ENCODE peak calls at places on chromosome 10, in six cellular contexts. One of them, this sample, is unnamed.

GRCh38 chr10:75230600-75231038 is 5.1 kb downstream of the COMTD1 start:
- DNase-seq in osteocyte: peak
- DNase-seq in fibroblast of pulmonary artery: peak
- DNase-seq in fibroblast of lung: peak
- DNase-seq in NB4: peak
- DNase-seq in cardiac fibroblast: peak
- DNase-seq in this sample: peak

GRCh38 chr10:3500408-3500856 is 284.6 kb downstream of the KLF6 start:
- DNase-seq in cardiac fibroblast: peak
- DNase-seq in osteocyte: no peak
- DNase-seq in NB4: no peak
- DNase-seq in fibroblast of lung: peak
- DNase-seq in fibroblast of pulmonary artery: peak
- DNase-seq in this sample: no peak

GRCh38 chr10:102476466-102477141 is 25.3 kb upstream of the C10orf95 start:
- DNase-seq in fibroblast of pulmonary artery: no peak
- DNase-seq in NB4: no peak
- DNase-seq in fibroblast of lung: no peak
- DNase-seq in cardiac fibroblast: no peak
- DNase-seq in osteocyte: no peak
- DNase-seq in this sample: no peak

GRCh38 chr10:71753091-71753959 is 20.0 kb downstream of the VSIR start:
- DNase-seq in fibroblast of lung: no peak
- DNase-seq in fibroblast of pulmonary artery: no peak
- DNase-seq in cardiac fibroblast: no peak
- DNase-seq in osteocyte: no peak
- DNase-seq in NB4: peak
- DNase-seq in this sample: no peak

GRCh38 chr10:4028027-4028471 is 243.0 kb upstream of the KLF6 start:
- DNase-seq in osteocyte: no peak
- DNase-seq in NB4: no peak
- DNase-seq in fibroblast of lung: peak
- DNase-seq in cardiac fibroblast: no peak
- DNase-seq in fibroblast of pulmonary artery: no peak
- DNase-seq in this sample: no peak

GRCh38 chr10:85645097-85645496 is 721.5 kb downstream of the GRID1 start:
- DNase-seq in fibroblast of pulmonary artery: no peak
- DNase-seq in fibroblast of lung: no peak
- DNase-seq in NB4: no peak
- DNase-seq in cardiac fibroblast: no peak
- DNase-seq in osteocyte: peak
- DNase-seq in this sample: no peak

GRCh38 chr10:95866448-95866842 is 41.3 kb upstream of the CC2D2B start:
- DNase-seq in NB4: no peak
- DNase-seq in cardiac fibroblast: no peak
- DNase-seq in osteocyte: no peak
- DNase-seq in fibroblast of lung: no peak
- DNase-seq in fibroblast of pulmonary artery: no peak
- DNase-seq in this sample: no peak

GRCh38 chr10:99224766-99225165 is 10.9 kb downstream of the HPSE2 start:
- DNase-seq in osteocyte: no peak
- DNase-seq in NB4: no peak
- DNase-seq in fibroblast of pulmonary artery: no peak
- DNase-seq in cardiac fibroblast: no peak
- DNase-seq in fibroblast of lung: no peak
- DNase-seq in this sample: no peak

GRCh38 chr10:67818323-67818722 is 19.7 kb downstream of the DNAJC12 start:
- DNase-seq in cardiac fibroblast: peak
- DNase-seq in osteocyte: no peak
- DNase-seq in fibroblast of pulmonary artery: peak
- DNase-seq in NB4: no peak
- DNase-seq in fibroblast of lung: no peak
- DNase-seq in this sample: no peak

GRCh38 chr10:59623823-59624535 is 85.7 kb downstream of the SLC16A9 start:
- DNase-seq in fibroblast of lung: no peak
- DNase-seq in cardiac fibroblast: peak
- DNase-seq in fibroblast of pulmonary artery: peak
- DNase-seq in NB4: no peak
- DNase-seq in osteocyte: no peak
- DNase-seq in this sample: no peak

GRCh38 chr10:23834096-23834495 is 374.8 kb upstream of the KIAA1217 start:
- DNase-seq in osteocyte: no peak
- DNase-seq in fibroblast of lung: no peak
- DNase-seq in fibroblast of pulmonary artery: no peak
- DNase-seq in NB4: no peak
- DNase-seq in cardiac fibroblast: no peak
- DNase-seq in this sample: no peak

GRCh38 chr10:49139000-49139865 is 5.4 kb upstream of the FAM170B start:
- DNase-seq in NB4: no peak
- DNase-seq in fibroblast of pulmonary artery: no peak
- DNase-seq in osteocyte: peak
- DNase-seq in cardiac fibroblast: peak
- DNase-seq in fibroblast of lung: peak
- DNase-seq in this sample: no peak

GRCh38 chr10:62052276-62052675 is 150.8 kb downstream of the ARID5B start:
- DNase-seq in fibroblast of lung: no peak
- DNase-seq in cardiac fibroblast: peak
- DNase-seq in fibroblast of pulmonary artery: peak
- DNase-seq in NB4: no peak
- DNase-seq in osteocyte: no peak
- DNase-seq in this sample: no peak

GRCh38 chr10:14403846-14404623 is 73.3 kb upstream of the FRMD4A start:
- DNase-seq in fibroblast of pulmonary artery: no peak
- DNase-seq in cardiac fibroblast: no peak
- DNase-seq in fibroblast of lung: no peak
- DNase-seq in osteocyte: no peak
- DNase-seq in NB4: no peak
- DNase-seq in this sample: no peak

DNA sequence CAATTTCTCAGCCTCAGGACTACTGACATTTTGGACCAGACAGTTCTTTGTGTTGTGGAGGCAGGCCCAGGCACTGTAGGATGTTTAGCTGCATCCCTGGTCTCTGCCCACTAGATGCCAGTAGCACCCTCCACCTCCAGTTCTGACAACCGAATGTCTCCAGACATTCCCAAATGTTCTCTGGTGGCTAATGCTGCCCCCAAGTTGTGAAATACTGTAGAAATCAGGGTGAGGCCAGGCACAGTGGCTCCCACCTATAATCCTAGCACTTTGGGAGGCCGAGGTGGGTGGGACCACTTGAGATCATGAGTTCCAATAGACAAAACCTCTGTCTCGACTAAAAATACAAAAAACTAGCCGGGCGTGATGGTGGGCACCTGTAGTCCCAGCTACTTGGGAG is 18.2 kb downstream of the HNRNPF start:
- DNase-seq in osteocyte: no peak
- DNase-seq in NB4: no peak
- DNase-seq in fibroblast of pulmonary artery: peak
- DNase-seq in cardiac fibroblast: peak
- DNase-seq in fibroblast of lung: peak
- DNase-seq in this sample: no peak
- TF ChIP-seq CTCF in osteocyte: peak
- TF ChIP-seq CTCF in NB4: peak
- TF ChIP-seq CTCF in fibroblast of pulmonary artery: peak
- TF ChIP-seq CTCF in cardiac fibroblast: peak
- TF ChIP-seq CTCF in fibroblast of lung: peak
- TF ChIP-seq CTCF in this sample: peak

GRCh38 chr10:112307631-112308502 is 24.7 kb downstream of the TECTB start:
- DNase-seq in fibroblast of lung: peak
- DNase-seq in fibroblast of pulmonary artery: peak
- DNase-seq in cardiac fibroblast: peak
- DNase-seq in NB4: peak
- DNase-seq in osteocyte: no peak
- DNase-seq in this sample: no peak
- TF ChIP-seq CTCF in fibroblast of lung: peak
- TF ChIP-seq CTCF in fibroblast of pulmonary artery: peak
- TF ChIP-seq CTCF in cardiac fibroblast: peak
- TF ChIP-seq CTCF in NB4: peak
- TF ChIP-seq CTCF in osteocyte: peak
- TF ChIP-seq CTCF in this sample: peak

GRCh38 chr10:77837248-77837924 is 89.2 kb downstream of the DLG5 start:
- DNase-seq in fibroblast of pulmonary artery: peak
- DNase-seq in NB4: peak
- DNase-seq in fibroblast of lung: peak
- DNase-seq in osteocyte: no peak
- DNase-seq in cardiac fibroblast: no peak
- DNase-seq in this sample: no peak
- TF ChIP-seq CTCF in fibroblast of pulmonary artery: no peak
- TF ChIP-seq CTCF in NB4: peak
- TF ChIP-seq CTCF in fibroblast of lung: no peak
- TF ChIP-seq CTCF in osteocyte: peak
- TF ChIP-seq CTCF in cardiac fibroblast: no peak
- TF ChIP-seq CTCF in this sample: no peak

GRCh38 chr10:26890956-26891355 is 30.2 kb upstream of the ABI1 start:
- DNase-seq in fibroblast of lung: peak
- DNase-seq in NB4: peak
- DNase-seq in cardiac fibroblast: peak
- DNase-seq in fibroblast of pulmonary artery: peak
- DNase-seq in osteocyte: no peak
- DNase-seq in this sample: no peak
- TF ChIP-seq CTCF in fibroblast of lung: peak
- TF ChIP-seq CTCF in NB4: peak
- TF ChIP-seq CTCF in cardiac fibroblast: peak
- TF ChIP-seq CTCF in fibroblast of pulmonary artery: peak
- TF ChIP-seq CTCF in osteocyte: peak
- TF ChIP-seq CTCF in this sample: no peak

GRCh38 chr10:118624747-118625146 is 29.3 kb upstream of the PRLHR start:
- DNase-seq in fibroblast of pulmonary artery: no peak
- DNase-seq in osteocyte: peak
- DNase-seq in fibroblast of lung: no peak
- DNase-seq in cardiac fibroblast: no peak
- DNase-seq in NB4: no peak
- DNase-seq in this sample: no peak

GRCh38 chr10:118625504-118625903 is 30.1 kb upstream of the PRLHR start:
- DNase-seq in fibroblast of lung: no peak
- DNase-seq in fibroblast of pulmonary artery: no peak
- DNase-seq in NB4: no peak
- DNase-seq in osteocyte: peak
- DNase-seq in cardiac fibroblast: no peak
- DNase-seq in this sample: no peak

GRCh38 chr10:118628397-118628796 is 32.9 kb upstream of the PRLHR start:
- DNase-seq in cardiac fibroblast: no peak
- DNase-seq in NB4: no peak
- DNase-seq in fibroblast of lung: no peak
- DNase-seq in osteocyte: no peak
- DNase-seq in fibroblast of pulmonary artery: no peak
- DNase-seq in this sample: no peak

GRCh38 chr10:118629211-118629610 is 33.8 kb upstream of the PRLHR start:
- DNase-seq in fibroblast of lung: no peak
- DNase-seq in fibroblast of pulmonary artery: no peak
- DNase-seq in cardiac fibroblast: peak
- DNase-seq in NB4: no peak
- DNase-seq in osteocyte: no peak
- DNase-seq in this sample: no peak

DNA sequence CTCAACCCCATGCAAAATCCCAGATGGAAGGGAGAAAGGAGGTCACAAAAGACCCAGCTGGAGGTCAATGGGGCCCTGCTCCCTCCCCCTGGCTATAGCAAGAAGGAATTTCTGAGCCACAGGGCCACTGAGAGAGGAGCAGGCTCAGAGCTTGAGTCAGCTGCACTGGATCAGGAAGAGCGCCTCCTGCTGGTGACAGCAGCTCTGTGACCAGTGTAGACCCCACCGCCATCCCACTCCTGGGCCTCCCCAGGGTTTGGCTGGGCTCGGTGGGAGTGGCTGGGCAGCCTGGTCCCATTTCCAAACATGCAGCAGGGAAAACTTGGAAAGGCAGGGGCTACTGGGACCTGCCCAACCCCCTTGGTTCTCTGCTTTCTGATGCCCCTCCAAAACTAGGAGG is 31.5 kb upstream of the PRLHR start:
- DNase-seq in osteocyte: peak
- DNase-seq in NB4: peak
- DNase-seq in fibroblast of pulmonary artery: no peak
- DNase-seq in cardiac fibroblast: no peak
- DNase-seq in fibroblast of lung: no peak
- DNase-seq in this sample: no peak
- TF ChIP-seq CTCF in osteocyte: no peak
- TF ChIP-seq CTCF in NB4: peak
- TF ChIP-seq CTCF in fibroblast of pulmonary artery: peak
- TF ChIP-seq CTCF in cardiac fibroblast: peak
- TF ChIP-seq CTCF in fibroblast of lung: no peak
- TF ChIP-seq CTCF in this sample: no peak